ENCODE peak calls at places on chromosomes 3 and 15, in six cellular contexts. W is HepG2, V is K562, K is GM12878, Q is breast epithelium, S is endothelial cell of umbilical vein. J is an unnamed sample.

GRCh38 chr15:63596666-63597032 is 538 bp upstream of the FBXL22 start:
- DNase-seq in W (peak), V (no peak), K (no peak), Q (no peak), S (no peak), J (no peak)

GRCh38 chr15:25862087-25862468 is 1.0 kb downstream of the ATP10A start:
- DNase-seq in W (no peak), V (no peak), K (no peak), Q (no peak), S (no peak), J (peak)

GRCh38 chr15:101276501-101277037 is 716 bp downstream of the SELENOS start:
- DNase-seq in W (no peak), V (peak), K (no peak), Q (no peak), S (peak), J (no peak)

GRCh38 chr15:63157891-63158431 is 684 bp upstream of the RPS27L start:
- DNase-seq in W (peak), V (peak), K (no peak), Q (peak), S (peak), J (peak)

GRCh38 chr3:190811775-190812480 is 50.6 kb downstream of the GMNC start:
- DNase-seq in W (peak), V (peak), K (no peak), Q (no peak), S (peak), J (no peak)

GRCh38 chr3:18121020-18121419 is 304.1 kb downstream of the SATB1 start:
- DNase-seq in W (no peak), V (no peak), K (no peak), Q (no peak), S (no peak), J (no peak)

GRCh38 chr3:36546196-36546595 is 165.9 kb downstream of the STAC start:
- DNase-seq in W (no peak), V (no peak), K (no peak), Q (no peak), S (no peak), J (no peak)

GRCh38 chr3:196096382-196096953 is 14.6 kb upstream of the TFRC start:
- DNase-seq in W (no peak), V (no peak), K (peak), Q (peak), S (no peak), J (peak)

GRCh38 chr3:37922721-37923575 is 61.3 kb downstream of the CTDSPL start:
- DNase-seq in W (no peak), V (peak), K (no peak), Q (no peak), S (no peak), J (no peak)

GRCh38 chr3:131735121-131735520 is 232.3 kb upstream of the MRPL3 start:
- DNase-seq in W (no peak), V (no peak), K (no peak), Q (no peak), S (no peak), J (no peak)

GRCh38 chr15:69806287-69806915 is 291.3 kb downstream of the TLE3 start:
- DNase-seq in W (no peak), V (no peak), K (no peak), Q (no peak), S (no peak), J (no peak)

GRCh38 chr3:145272684-145273083 is 888.3 kb downstream of the PLOD2 start:
- DNase-seq in W (no peak), V (no peak), K (no peak), Q (no peak), S (no peak), J (no peak)

GRCh38 chr3:144760831-144761230 is 789.2 kb downstream of the DIPK2A start:
- DNase-seq in W (no peak), V (no peak), K (no peak), Q (no peak), S (no peak), J (no peak)

GRCh38 chr3:136196064-136196400 is at the start of gene MSL2:
- DNase-seq in W (no peak), V (no peak), K (no peak), Q (no peak), S (no peak), J (no peak)

GRCh38 chr3:14561051-14561634 is 21.0 kb upstream of the GRIP2 start:
- DNase-seq in W (no peak), V (no peak), K (no peak), Q (no peak), S (no peak), J (no peak)

GRCh38 chr3:195909645-195910498 is 1.5 kb upstream of the TNK2 start:
- DNase-seq in W (peak), V (peak), K (no peak), Q (peak), S (peak), J (peak)

GRCh38 chr15:60392986-60393811 is 4.6 kb downstream of the ANXA2 start:
- DNase-seq in W (peak), V (peak), K (no peak), Q (peak), S (peak), J (peak)

GRCh38 chr3:53186726-53187125 is 25.7 kb downstream of the PRKCD start:
- DNase-seq in W (no peak), V (no peak), K (no peak), Q (no peak), S (no peak), J (no peak)

GRCh38 chr15:67228286-67228685 is 26.2 kb downstream of the AAGAB start:
- DNase-seq in W (no peak), V (no peak), K (no peak), Q (no peak), S (no peak), J (no peak)

DNA sequence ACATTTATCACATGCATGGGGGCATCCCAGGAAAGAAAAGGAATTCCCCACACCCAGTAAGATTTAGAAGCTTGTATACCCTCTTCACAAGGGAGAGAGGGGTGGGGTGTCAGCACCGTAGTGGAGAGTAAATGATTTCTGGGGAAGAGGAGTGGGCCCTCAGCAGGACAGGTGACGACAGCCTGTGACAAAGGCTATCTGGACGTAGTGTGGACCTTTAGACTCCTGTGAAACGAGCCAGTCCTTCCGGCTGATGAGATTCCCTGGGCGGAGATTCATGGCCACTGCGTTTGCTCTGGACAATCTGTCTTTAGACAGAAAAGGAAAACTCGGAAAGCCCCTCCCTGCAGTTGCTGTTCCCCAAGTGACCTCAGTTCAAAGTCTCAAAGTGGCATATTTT is 1.7 kb upstream of the FAM3D start:
- DNase-seq in W (no peak), V (no peak), K (no peak), Q (no peak), S (no peak), J (no peak)
- TF ChIP-seq POLR2A in W (no peak), V (no peak), K (no peak), Q (no peak), S (no peak), J (no peak)

DNA sequence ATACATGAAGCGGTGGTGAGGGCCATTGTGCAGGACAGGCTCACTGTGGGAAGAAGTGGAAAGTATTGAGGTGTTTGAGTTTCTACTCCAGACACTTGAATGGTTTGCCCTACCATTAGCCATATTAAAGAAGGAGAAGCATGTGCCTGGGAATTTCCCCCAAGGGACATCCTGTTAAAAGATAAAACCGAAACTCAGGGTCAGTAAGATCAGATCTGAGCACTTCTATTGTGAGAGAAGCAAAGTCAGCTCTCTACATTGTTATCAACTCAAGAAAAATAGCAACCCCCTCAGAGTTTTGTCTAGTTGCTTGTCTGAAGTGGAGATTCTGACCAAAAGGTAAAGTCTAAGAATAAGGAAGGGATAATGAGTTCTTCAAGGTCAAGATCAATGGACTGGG is 269.8 kb downstream of the CHST2 start:
- DNase-seq in W (no peak), V (no peak), K (no peak), Q (no peak), S (no peak), J (no peak)
- TF ChIP-seq CTCF in W (no peak), V (no peak), K (no peak), Q (no peak), S (no peak), J (no peak)

GRCh38 chr3:172257638-172258400 is 190.4 kb downstream of the GHSR start:
- DNase-seq in W (peak), V (no peak), K (no peak), Q (no peak), S (no peak), J (no peak)

GRCh38 chr3:172253200-172253599 is 195.1 kb downstream of the GHSR start:
- DNase-seq in W (no peak), V (no peak), K (no peak), Q (no peak), S (no peak), J (no peak)

GRCh38 chr3:172254542-172254941 is 193.7 kb downstream of the GHSR start:
- DNase-seq in W (no peak), V (no peak), K (no peak), Q (no peak), S (peak), J (no peak)

GRCh38 chr3:172258616-172259015 is 189.6 kb downstream of the GHSR start:
- DNase-seq in W (no peak), V (no peak), K (no peak), Q (peak), S (no peak), J (no peak)

GRCh38 chr3:172256101-172256687 is 192.1 kb downstream of the GHSR start:
- DNase-seq in W (peak), V (no peak), K (no peak), Q (no peak), S (no peak), J (no peak)
- TF ChIP-seq POLR2AphosphoS5 in W (no peak), V (no peak), K (no peak), Q (no peak), S (no peak), J (peak)

DNA sequence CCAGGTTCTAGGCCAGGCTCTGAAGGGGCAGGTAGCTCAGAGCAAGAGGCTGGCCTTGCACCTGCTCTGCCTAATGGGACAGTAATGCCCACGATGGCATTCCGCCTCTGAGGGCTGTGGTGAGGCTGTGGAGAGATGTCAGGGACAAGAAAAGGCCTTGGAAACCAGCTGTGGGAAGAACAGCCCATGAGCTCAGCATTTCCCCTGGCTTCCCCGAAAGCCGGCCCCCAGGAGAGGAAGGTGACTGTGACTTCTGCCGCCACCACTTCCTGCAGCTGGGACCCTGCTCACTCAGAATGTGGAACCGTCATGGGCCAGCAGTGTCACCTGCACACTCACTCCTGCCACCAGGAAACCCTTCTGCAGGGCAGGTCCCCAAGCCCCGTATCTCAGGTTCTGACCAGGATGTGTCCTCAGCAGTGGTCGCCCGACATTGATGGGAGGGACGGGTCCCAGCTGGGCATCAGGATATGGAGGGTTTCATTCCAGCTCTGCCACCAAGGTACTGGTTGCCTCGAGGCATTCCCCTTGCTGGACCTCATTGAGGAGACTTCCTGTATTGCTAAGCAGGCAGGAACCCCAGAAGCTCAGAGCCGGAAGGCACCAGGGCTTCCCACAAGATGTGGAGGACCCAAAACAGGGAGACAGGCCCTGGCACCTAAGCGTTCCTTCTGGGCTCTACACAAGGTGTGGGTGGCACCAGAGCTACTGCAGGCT is 30.7 kb downstream of the SEMA7A start:
- DNase-seq in W (no peak), V (no peak), K (peak), Q (no peak), S (no peak), J (no peak)
- TF ChIP-seq POLR2A in W (no peak), V (no peak), K (no peak), Q (no peak), S (no peak), J (no peak)

GRCh38 chr3:9196009-9196408 is 53.4 kb downstream of the SRGAP3 start:
- DNase-seq in W (no peak), V (no peak), K (no peak), Q (no peak), S (no peak), J (no peak)

GRCh38 chr3:9201895-9202294 is 47.6 kb downstream of the SRGAP3 start:
- DNase-seq in W (no peak), V (no peak), K (no peak), Q (no peak), S (no peak), J (no peak)

GRCh38 chr3:9201278-9201677 is 48.2 kb downstream of the SRGAP3 start:
- DNase-seq in W (no peak), V (no peak), K (no peak), Q (no peak), S (no peak), J (no peak)

GRCh38 chr3:9198261-9198660 is 51.2 kb downstream of the SRGAP3 start:
- DNase-seq in W (no peak), V (no peak), K (no peak), Q (no peak), S (no peak), J (no peak)

GRCh38 chr3:9198805-9199386 is 50.5 kb downstream of the SRGAP3 start:
- DNase-seq in W (no peak), V (no peak), K (no peak), Q (no peak), S (no peak), J (no peak)
- TF ChIP-seq CTCF in W (no peak), V (no peak), K (no peak), Q (no peak), S (no peak), J (no peak)

GRCh38 chr3:184338538-184338945 is 1.1 kb downstream of the FAM131A start:
- DNase-seq in W (no peak), V (no peak), K (no peak), Q (peak), S (peak), J (peak)
- TF ChIP-seq POLR2AphosphoS5 in W (no peak), V (no peak), K (no peak), Q (peak), S (peak), J (peak)

GRCh38 chr3:171700157-171700556 is 110.1 kb downstream of the PLD1 start:
- DNase-seq in W (no peak), V (no peak), K (no peak), Q (no peak), S (no peak), J (no peak)

GRCh38 chr3:171704002-171704401 is 106.3 kb downstream of the PLD1 start:
- DNase-seq in W (peak), V (peak), K (no peak), Q (no peak), S (peak), J (peak)

GRCh38 chr3:171700653-171701052 is 109.6 kb downstream of the PLD1 start:
- DNase-seq in W (no peak), V (no peak), K (no peak), Q (no peak), S (no peak), J (no peak)

GRCh38 chr3:171704814-171705213 is 105.5 kb downstream of the PLD1 start:
- DNase-seq in W (no peak), V (no peak), K (no peak), Q (no peak), S (no peak), J (no peak)

GRCh38 chr3:171703144-171703543 is 107.1 kb downstream of the PLD1 start:
- DNase-seq in W (no peak), V (no peak), K (no peak), Q (no peak), S (no peak), J (no peak)
- TF ChIP-seq POLR2A in W (no peak), V (no peak), K (no peak), Q (no peak), S (no peak), J (no peak)

J was measured in prostate gland.